ENCODE peak calls at places on chromosomes 12 and 14, in nine cellular contexts. U, M, G, Q, I, E, C, F and O are unnamed samples.
A peak's percentile ranks its signal among the peaks of the same experiment; 100 is the strongest.

GRCh38 chr12:118371354-118372282 is 1.1 kb downstream of the TAOK3 start:
- DNase-seq in U (peak; percentile 37), M (no peak), G (peak; percentile 59), Q (peak; percentile 53), I (no peak), E (peak; percentile 37), C (peak; percentile 61), F (no peak), O (no peak)

GRCh38 chr12:118190266-118190665 is 54.3 kb downstream of the PEBP1 start:
- DNase-seq in U (peak; percentile 18), M (no peak), G (peak; percentile 10), Q (peak; percentile 7), I (peak; percentile 38), E (no peak), C (peak; percentile 61), F (no peak), O (no peak)

GRCh38 chr12:124800506-124800905 is 63.2 kb downstream of the SCARB1 start:
- DNase-seq in U (no peak), M (no peak), G (no peak), Q (no peak), I (no peak), E (no peak), C (no peak), F (no peak), O (no peak)

GRCh38 chr14:69749956-69750355 is 17.0 kb upstream of the SRSF5 start:
- DNase-seq in U (peak; percentile 44), M (peak; percentile 32), G (no peak), Q (no peak), I (no peak), E (no peak), C (no peak), F (no peak), O (no peak)

GRCh38 chr12:80412343-80412953 is 31.6 kb upstream of the PTPRQ start:
- DNase-seq in U (peak; percentile 80), M (no peak), G (peak; percentile 87), Q (peak; percentile 83), I (peak; percentile 34), E (no peak), C (peak; percentile 80), F (peak; percentile 45), O (peak; percentile 67)

GRCh38 chr12:125340791-125341190 is 275.6 kb downstream of the AACS start:
- DNase-seq in U (peak; percentile 76), M (no peak), G (no peak), Q (no peak), I (peak; percentile 84), E (no peak), C (peak; percentile 75), F (no peak), O (no peak)

GRCh38 chr12:122976648-122976975 is 1.6 kb downstream of the OGFOD2 start:
- DNase-seq in U (no peak), M (no peak), G (no peak), Q (no peak), I (no peak), E (no peak), C (no peak), F (no peak), O (no peak)

GRCh38 chr14:57153286-57153685 is 115.4 kb downstream of the EXOC5 start:
- DNase-seq in U (no peak), M (no peak), G (no peak), Q (no peak), I (no peak), E (no peak), C (peak; percentile 7), F (no peak), O (no peak)

GRCh38 chr12:43836455-43836989 is 641 bp downstream of the TMEM117 start:
- DNase-seq in U (peak; percentile 40), M (no peak), G (no peak), Q (no peak), I (peak; percentile 58), E (no peak), C (peak; percentile 56), F (no peak), O (no peak)

GRCh38 chr14:61609143-61609851 is 86.0 kb upstream of the HIF1A start:
- DNase-seq in U (no peak), M (no peak), G (peak; percentile 84), Q (peak; percentile 79), I (peak; percentile 75), E (peak; percentile 76), C (peak; percentile 89), F (no peak), O (no peak)

GRCh38 chr14:35240233-35240632 is 51.9 kb upstream of the PSMA6 start:
- DNase-seq in U (no peak), M (no peak), G (no peak), Q (no peak), I (no peak), E (no peak), C (no peak), F (no peak), O (no peak)

GRCh38 chr14:85063747-85064146 is 466.2 kb upstream of the FLRT2 start:
- DNase-seq in U (no peak), M (no peak), G (no peak), Q (no peak), I (no peak), E (no peak), C (no peak), F (no peak), O (peak; percentile 63)

GRCh38 chr12:94636462-94637085 is 13.8 kb downstream of the TMCC3 start:
- DNase-seq in U (peak; percentile 41), M (no peak), G (no peak), Q (no peak), I (no peak), E (no peak), C (no peak), F (no peak), O (no peak)

GRCh38 chr14:36361210-36361853 is 40.9 kb upstream of the MBIP start:
- DNase-seq in U (no peak), M (no peak), G (no peak), Q (no peak), I (no peak), E (no peak), C (no peak), F (no peak), O (no peak)

GRCh38 chr12:14691560-14691959 is 4.8 kb downstream of the GUCY2C start:
- DNase-seq in U (no peak), M (no peak), G (no peak), Q (no peak), I (no peak), E (no peak), C (no peak), F (no peak), O (no peak)

GRCh38 chr12:64806593-64806992 is 17.9 kb upstream of the TBC1D30 start:
- DNase-seq in U (no peak), M (no peak), G (no peak), Q (no peak), I (peak; percentile 38), E (no peak), C (peak; percentile 55), F (no peak), O (no peak)

GRCh38 chr12:51721281-51721940 is 127.1 kb downstream of the FIGNL2 start:
- DNase-seq in U (peak; percentile 12), M (no peak), G (peak; percentile 90), Q (peak; percentile 65), I (peak; percentile 29), E (peak; percentile 81), C (no peak), F (no peak), O (no peak)

DNA sequence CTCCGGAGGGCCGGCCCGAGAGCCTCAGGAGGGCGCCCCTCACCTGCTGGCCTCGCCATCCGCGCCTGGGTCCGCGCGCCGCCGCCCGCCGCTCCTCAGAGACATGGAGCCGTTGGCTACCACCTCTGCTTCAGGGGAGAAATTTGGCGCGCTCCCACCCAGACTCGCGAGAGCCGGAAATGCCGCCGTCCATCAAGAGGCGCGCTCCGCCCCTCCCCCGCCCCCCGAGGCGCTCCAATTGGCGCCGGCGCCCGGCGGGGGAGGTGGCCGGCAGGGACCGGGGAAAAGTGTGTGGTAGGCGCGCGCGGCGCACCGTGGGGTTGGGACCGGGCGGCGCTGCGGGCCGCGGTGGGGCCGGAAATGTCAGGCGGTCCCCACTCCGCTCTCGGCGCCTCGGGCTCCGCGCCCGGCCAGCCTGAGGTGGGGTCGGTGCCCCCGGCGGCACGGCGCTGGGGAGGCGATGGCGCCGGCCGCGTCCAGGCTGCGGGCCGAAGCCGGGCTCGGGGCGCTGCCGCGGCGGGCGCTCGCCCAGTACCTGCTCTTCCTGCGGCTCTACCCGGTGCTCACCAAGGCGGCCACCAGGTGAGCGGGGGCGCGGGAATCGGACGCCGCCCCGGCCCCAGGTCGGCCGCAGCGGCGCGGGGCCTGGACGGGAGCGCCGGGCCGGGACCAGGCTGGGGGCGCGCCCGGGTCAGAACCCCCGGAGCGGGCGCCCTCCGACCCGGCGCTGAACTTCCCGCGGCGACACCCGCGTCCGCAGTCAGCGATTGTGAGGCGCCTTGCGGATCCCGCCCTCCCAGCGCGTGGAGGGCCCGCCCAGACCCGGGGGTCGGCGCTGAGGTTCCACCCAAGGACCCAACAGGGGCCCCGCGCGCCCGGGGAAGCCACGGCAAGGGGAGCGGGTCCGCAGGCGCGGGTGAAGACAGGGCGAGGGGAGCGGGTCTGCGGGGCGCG is at the start of the genes POLE and PXMP2:
- DNase-seq in U (peak; percentile 98), M (peak; percentile 66), G (peak; percentile 98), Q (peak; percentile 98), I (peak; percentile 82), E (peak; percentile 97), C (peak; percentile 97), F (peak; percentile 87), O (peak; percentile 98)
- H3K79me2 ChIP-seq in U (peaks cover 32% of the 10 kb centered on the region), M (peaks cover 45% of the 10 kb centered on the region), G (peaks cover 34% of the 10 kb centered on the region), Q (peaks cover 38% of the 10 kb centered on the region), I (peaks cover 34% of the 10 kb centered on the region), E (peaks cover 10% of the 10 kb centered on the region), C (peaks cover 27% of the 10 kb centered on the region), F (peaks cover 52% of the 10 kb centered on the region), O (peaks cover 54% of the 10 kb centered on the region)

GRCh38 chr14:95509512-95509911 is 6.9 kb downstream of the SYNE3 start:
- DNase-seq in U (no peak), M (no peak), G (no peak), Q (no peak), I (no peak), E (no peak), C (no peak), F (no peak), O (no peak)
- H3K79me2 ChIP-seq in U (no peaks in the 10 kb centered on the region), M (peaks cover 85% of the 10 kb centered on the region), G (no peaks in the 10 kb centered on the region), Q (no peaks in the 10 kb centered on the region), I (no peaks in the 10 kb centered on the region), E (no peaks in the 10 kb centered on the region), C (peaks cover 9% of the 10 kb centered on the region), F (no peaks in the 10 kb centered on the region), O (no peaks in the 10 kb centered on the region)

GRCh38 chr14:73746540-73747385 is 32.6 kb upstream of the PNMA1 start:
- DNase-seq in U (peak; percentile 35), M (no peak), G (no peak), Q (peak; percentile 55), I (no peak), E (peak; percentile 38), C (no peak), F (no peak), O (peak; percentile 18)
- H3K79me2 ChIP-seq in U (peaks cover 100% of the 10 kb centered on the region), M (peaks cover 100% of the 10 kb centered on the region), G (peaks cover 37% of the 10 kb centered on the region), Q (no peaks in the 10 kb centered on the region), I (peaks cover 99% of the 10 kb centered on the region), E (peaks cover 2% of the 10 kb centered on the region), C (peaks cover 100% of the 10 kb centered on the region), F (peaks cover 100% of the 10 kb centered on the region), O (peaks cover 100% of the 10 kb centered on the region)

DNA sequence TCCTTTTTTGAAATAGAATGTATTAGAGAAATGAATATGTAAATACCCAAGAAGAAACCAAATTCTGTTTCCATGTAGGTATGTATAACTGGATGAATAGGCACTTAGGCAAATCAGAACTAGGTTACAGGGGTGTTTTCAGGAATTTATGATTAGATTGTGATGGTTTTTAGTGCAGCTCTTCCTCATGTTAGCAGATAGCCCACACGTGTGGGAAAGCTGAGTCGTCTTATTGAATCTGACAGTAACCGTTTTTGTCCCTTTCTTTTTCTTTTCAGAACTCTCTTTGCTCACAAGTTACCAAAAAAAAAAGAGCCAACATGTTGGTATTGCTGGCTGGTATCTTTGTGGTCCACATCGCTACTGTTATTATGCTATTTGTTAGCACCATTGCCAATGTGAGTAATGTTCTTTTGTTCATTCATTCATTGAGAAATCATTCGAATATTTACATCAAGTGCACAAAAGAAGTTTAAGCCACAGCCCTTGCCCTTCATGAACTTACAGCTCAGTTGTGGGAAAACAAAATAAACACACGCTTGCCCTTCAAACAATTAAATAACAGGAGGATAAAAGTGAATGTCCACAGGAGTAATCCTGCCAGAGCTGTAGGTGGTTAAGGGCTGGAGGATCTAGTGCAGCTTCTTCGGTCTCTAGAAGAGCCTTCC is 14.8 kb downstream of the EMP1 start:
- DNase-seq in U (no peak), M (no peak), G (no peak), Q (no peak), I (peak; percentile 76), E (no peak), C (peak; percentile 45), F (no peak), O (no peak)
- H3K79me2 ChIP-seq in U (no peaks in the 10 kb centered on the region), M (no peaks in the 10 kb centered on the region), G (no peaks in the 10 kb centered on the region), Q (no peaks in the 10 kb centered on the region), I (peaks cover 48% of the 10 kb centered on the region), E (no peaks in the 10 kb centered on the region), C (peaks cover 97% of the 10 kb centered on the region), F (peaks cover 65% of the 10 kb centered on the region), O (no peaks in the 10 kb centered on the region)